ENCODE peak calls at places on chromosomes 5 and 9, in ten cellular contexts. F is cardiac fibroblast, U is fibroblast of the aortic adventitia, Y is H9, K is lower leg skin, A is NB4, P is psoas muscle, B is AG09309, X is Calu3, E is WERI-Rb-1. R is an unnamed sample.

GRCh38 chr9:97906236-97906831 is 16.0 kb downstream of the TRMO start:
- DNase-seq in F (no peak), E (no peak), B (no peak), K (no peak), P (peak), X (no peak), A (peak), Y (no peak), U (peak), R (no peak)

GRCh38 chr9:124348831-124349230 is 66.4 kb downstream of the PSMB7 start:
- DNase-seq in F (no peak), U (no peak), E (no peak), X (no peak), A (no peak), K (no peak), B (no peak), P (peak), Y (no peak), R (no peak)

GRCh38 chr5:50694027-50694590 is 27.7 kb downstream of the PARP8 start:
- DNase-seq in E (no peak), U (no peak), F (peak), P (no peak), Y (no peak), A (peak), B (no peak), K (no peak), X (no peak), R (peak)

GRCh38 chr5:172303090-172303995 is 19.8 kb upstream of the UBTD2 start:
- DNase-seq in Y (no peak), F (peak), P (no peak), A (peak), U (peak), X (peak), B (no peak), E (no peak), K (no peak), R (no peak)

GRCh38 chr5:143101134-143101533 is 302.4 kb downstream of the NR3C1 start:
- DNase-seq in B (no peak), E (no peak), Y (no peak), A (no peak), F (no peak), U (no peak), P (no peak), X (no peak), K (no peak), R (no peak)

GRCh38 chr9:6680797-6681146 is 35.2 kb upstream of the GLDC start:
- DNase-seq in F (no peak), A (peak), Y (no peak), P (no peak), X (peak), E (peak), K (no peak), U (peak), B (no peak), R (peak)

GRCh38 chr5:171418982-171419662 is at the start of gene FGF18:
- DNase-seq in E (peak), F (peak), X (peak), B (no peak), Y (peak), U (peak), P (peak), K (peak), A (no peak), R (peak)

GRCh38 chr5:116480894-116481510 is 93.6 kb downstream of the SEMA6A start:
- DNase-seq in E (no peak), U (no peak), A (no peak), F (no peak), P (no peak), K (no peak), Y (no peak), B (no peak), X (no peak), R (no peak)

GRCh38 chr5:1321576-1321975 is 23.3 kb downstream of the CLPTM1L start:
- DNase-seq in U (no peak), A (no peak), P (no peak), X (no peak), E (peak), K (peak), B (no peak), F (no peak), Y (peak), R (no peak)

GRCh38 chr9:127277099-127277498 is 12.5 kb downstream of the GARNL3 start:
- DNase-seq in K (no peak), A (no peak), Y (no peak), E (no peak), B (no peak), X (no peak), U (no peak), P (no peak), F (no peak), R (no peak)

GRCh38 chr5:129977810-129978209 is 73.5 kb downstream of the CHSY3 start:
- DNase-seq in E (no peak), X (no peak), P (no peak), Y (no peak), F (no peak), K (no peak), A (no peak), B (no peak), U (no peak), R (no peak)

DNA sequence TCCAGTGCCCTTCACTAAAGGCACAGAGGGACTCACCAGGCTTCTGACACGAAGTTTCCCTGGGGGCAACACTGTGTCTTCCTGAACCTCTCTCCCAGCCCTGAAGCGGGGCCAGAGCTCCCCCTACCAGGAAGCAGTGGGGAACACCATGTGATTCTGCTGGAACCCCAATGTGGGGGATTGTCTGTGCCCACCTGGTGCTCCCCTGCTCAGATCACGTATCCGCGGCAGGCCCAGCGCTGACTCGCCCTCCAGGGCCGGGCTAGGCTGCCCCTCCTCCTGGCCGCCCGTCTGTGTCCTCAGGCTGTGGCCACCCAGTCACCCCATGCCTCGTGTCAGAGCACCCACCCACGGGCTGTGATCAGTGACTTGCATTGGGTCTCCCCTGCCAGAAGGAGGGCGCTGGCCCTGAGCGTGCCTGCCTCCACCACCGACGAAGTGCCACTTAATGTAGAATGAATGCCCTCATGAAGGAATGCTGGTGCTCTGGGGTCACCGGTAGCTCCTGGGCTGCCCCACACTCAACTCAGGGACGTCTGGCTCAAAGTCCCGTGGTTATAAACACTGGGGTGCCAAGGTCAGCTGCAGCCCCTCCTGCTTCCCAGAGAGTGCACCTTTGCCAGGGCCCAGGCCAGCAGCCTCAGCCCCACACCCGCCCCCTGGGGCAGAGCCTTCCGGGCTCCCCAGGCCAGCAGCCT is 22.1 kb downstream of the SARDH start:
- DNase-seq in P (peak), B (no peak), E (peak), K (no peak), Y (peak), U (no peak), X (no peak), A (peak), F (peak), R (no peak)
- TF ChIP-seq CTCF in P (peak), B (peak), E (peak), K (no peak), Y (peak), U (peak), X (peak), A (peak), F (peak), R (peak)

GRCh38 chr9:78115073-78115472 is 83.5 kb upstream of the GNAQ start:
- DNase-seq in E (no peak), F (peak), X (no peak), B (no peak), P (no peak), K (no peak), U (peak), Y (no peak), A (peak), R (no peak)
- TF ChIP-seq CTCF in E (peak), F (peak), X (no peak), B (peak), P (peak), K (no peak), U (peak), Y (peak), A (peak), R (peak)

GRCh38 chr5:111469905-111470304 is 42.4 kb downstream of the STARD4 start:
- DNase-seq in P (no peak), B (no peak), E (no peak), X (no peak), A (peak), K (no peak), Y (no peak), F (no peak), U (no peak), R (no peak)
- TF ChIP-seq CTCF in P (no peak), B (no peak), E (peak), X (no peak), A (peak), K (no peak), Y (no peak), F (peak), U (peak), R (no peak)

DNA sequence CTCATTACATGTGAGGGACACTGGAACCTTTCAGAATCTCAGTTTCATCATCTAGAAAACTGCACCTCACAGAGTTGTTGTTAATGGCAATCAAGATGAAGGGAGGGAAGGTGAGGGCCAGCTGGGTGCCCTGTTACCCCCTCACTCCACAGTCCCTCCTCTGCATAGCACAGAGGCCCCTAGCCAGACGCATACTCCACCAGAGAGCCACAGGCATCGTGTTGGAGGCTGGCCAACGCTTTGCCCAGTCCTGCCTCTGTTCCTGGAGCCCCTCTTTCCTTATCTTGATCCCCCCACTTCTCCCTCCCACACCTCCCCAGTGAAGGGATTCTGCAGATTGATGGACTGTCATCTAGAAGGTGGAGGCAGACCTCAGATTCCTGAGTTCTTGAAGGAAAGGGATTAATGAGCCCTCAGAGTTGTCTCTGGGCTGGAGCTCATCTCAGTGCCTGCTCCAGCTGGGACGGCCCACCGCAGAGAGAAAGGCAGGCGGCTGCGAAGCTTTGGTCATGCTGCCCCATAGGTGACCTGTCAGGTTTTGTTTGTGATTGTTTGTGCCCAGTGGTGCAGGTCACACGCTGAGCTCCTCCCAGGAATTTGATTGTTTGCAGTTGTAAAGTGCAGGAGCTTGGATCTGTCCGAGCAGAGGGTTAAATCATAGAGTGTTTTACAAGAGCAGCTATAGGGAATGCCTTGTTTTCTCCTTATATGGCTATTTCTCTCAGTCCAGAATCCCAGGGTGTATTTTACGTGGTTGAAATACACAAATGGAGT is 487.3 kb downstream of the CCDC171 start:
- DNase-seq in F (no peak), X (peak), A (no peak), Y (peak), P (no peak), K (no peak), U (no peak), B (no peak), E (no peak), R (no peak)
- TF ChIP-seq CTCF in F (no peak), X (no peak), A (no peak), Y (no peak), P (no peak), K (no peak), U (no peak), B (no peak), E (no peak), R (no peak)

DNA sequence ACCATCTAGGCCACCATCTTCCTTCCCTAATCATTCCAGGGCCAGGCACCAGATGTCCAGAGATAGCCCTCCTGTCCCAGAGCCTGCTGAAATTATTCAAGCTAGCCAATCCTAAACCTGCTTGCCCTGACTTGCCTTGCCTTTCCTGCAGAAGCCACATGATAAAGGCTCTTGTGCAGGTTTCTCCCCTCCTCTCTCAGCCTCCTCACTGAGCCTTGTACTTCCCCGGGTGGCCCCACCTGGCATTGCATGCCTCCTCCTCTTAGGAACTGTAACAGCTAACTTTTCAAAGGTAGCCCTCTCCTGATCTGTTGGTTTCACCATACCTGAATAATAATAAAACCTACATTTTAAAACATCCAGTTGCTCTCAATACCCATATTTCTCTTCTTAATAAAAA is 42.6 kb downstream of the DIRAS2 start:
- DNase-seq in K (no peak), B (no peak), E (peak), Y (no peak), U (no peak), F (no peak), X (no peak), A (no peak), P (no peak), R (no peak)
- TF ChIP-seq CTCF in K (no peak), B (no peak), E (no peak), Y (peak), U (no peak), F (no peak), X (no peak), A (no peak), P (no peak), R (no peak)

GRCh38 chr5:175460126-175460525 is 16.1 kb upstream of the DRD1 start:
- DNase-seq in P (no peak), B (no peak), A (no peak), K (no peak), F (peak), E (no peak), U (peak), X (no peak), Y (no peak), R (peak)
- TF ChIP-seq CTCF in P (peak), B (peak), A (peak), K (no peak), F (peak), E (peak), U (peak), X (peak), Y (peak), R (peak)

DNA sequence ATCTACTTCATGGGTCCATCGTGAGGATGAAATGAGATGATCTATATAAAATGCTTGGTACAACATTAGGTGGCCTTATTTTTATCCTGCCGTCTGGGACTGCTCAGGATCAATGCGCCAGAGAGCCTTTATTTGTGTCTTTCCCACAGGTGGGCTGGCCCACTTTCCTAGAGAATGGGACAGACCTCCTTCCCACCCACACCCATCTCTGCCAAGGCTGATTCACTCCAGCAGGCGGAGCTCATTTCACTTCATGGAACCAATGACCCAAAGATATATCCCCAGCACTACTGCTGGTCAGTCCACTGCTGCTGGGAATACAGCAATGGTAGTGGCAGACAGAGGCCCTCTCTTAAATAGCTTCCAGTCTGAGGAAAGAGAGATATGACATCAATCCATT is 35.7 kb downstream of the TGFBI start:
- DNase-seq in A (no peak), F (peak), E (peak), X (peak), Y (peak), P (no peak), B (no peak), U (peak), K (peak), R (no peak)
- TF ChIP-seq CTCF in A (no peak), F (peak), E (peak), X (no peak), Y (peak), P (peak), B (peak), U (peak), K (no peak), R (no peak)

DNA sequence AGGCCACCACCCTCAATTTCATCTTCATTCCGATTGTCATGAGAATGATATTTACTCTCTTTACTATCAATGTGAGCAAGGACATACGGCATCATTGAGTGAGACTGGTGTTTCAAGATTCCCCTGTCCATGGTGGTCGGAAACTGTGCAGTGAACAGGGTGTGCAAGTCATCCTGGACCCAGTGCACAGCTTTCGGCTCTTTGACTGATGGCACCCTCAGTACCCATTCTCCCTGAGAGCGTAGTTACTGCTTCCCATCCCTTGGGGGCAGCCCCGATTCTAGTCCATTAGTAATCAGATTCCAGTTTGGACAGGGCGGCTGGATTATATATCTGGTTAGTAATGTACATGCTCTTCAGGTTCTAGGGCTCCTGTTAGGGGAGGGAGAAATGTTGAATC is 61.7 kb upstream of the SUB1 start:
- DNase-seq in U (no peak), K (peak), B (no peak), A (peak), P (no peak), F (no peak), X (peak), Y (no peak), E (no peak), R (peak)
- TF ChIP-seq CTCF in U (no peak), K (no peak), B (no peak), A (peak), P (no peak), F (no peak), X (no peak), Y (peak), E (peak), R (no peak)

GRCh38 chr5:138932171-138932810 is 57.2 kb upstream of the LRRTM2 start:
- DNase-seq in A (peak), Y (peak), K (peak), B (no peak), P (peak), E (peak), U (no peak), F (no peak), X (no peak), R (no peak)
- TF ChIP-seq CTCF in A (peak), Y (peak), K (no peak), B (peak), P (no peak), E (peak), U (no peak), F (no peak), X (no peak), R (no peak)